ENCODE peak calls at places on chromosomes 12 and 14, in five cellular contexts. One of them, this sample, is unnamed.

GRCh38 chr14:55339770-55340169 is 68.5 kb downstream of the FBXO34 start:
- DNase-seq in IMR-90: peak
- DNase-seq in activated CD8-positive, alpha-beta T cell treated with anti-CD3 and anti-CD28 coated beads for 36 hours: peak
- DNase-seq in body of pancreas: no peak
- DNase-seq in fibroblast of the conjunctiva: no peak
- DNase-seq in this sample: no peak

GRCh38 chr12:3743803-3744202 is 9.1 kb downstream of the CRACR2A start:
- DNase-seq in activated CD8-positive, alpha-beta T cell treated with anti-CD3 and anti-CD28 coated beads for 36 hours: peak
- DNase-seq in IMR-90: no peak
- DNase-seq in body of pancreas: no peak
- DNase-seq in fibroblast of the conjunctiva: no peak
- DNase-seq in this sample: peak

GRCh38 chr12:58882796-58883195 is 37.5 kb downstream of the LRIG3 start:
- DNase-seq in IMR-90: no peak
- DNase-seq in fibroblast of the conjunctiva: no peak
- DNase-seq in activated CD8-positive, alpha-beta T cell treated with anti-CD3 and anti-CD28 coated beads for 36 hours: no peak
- DNase-seq in body of pancreas: no peak
- DNase-seq in this sample: no peak

GRCh38 chr12:94460594-94460959 is 910 bp upstream of the CEP83 start:
- DNase-seq in fibroblast of the conjunctiva: no peak
- DNase-seq in activated CD8-positive, alpha-beta T cell treated with anti-CD3 and anti-CD28 coated beads for 36 hours: no peak
- DNase-seq in body of pancreas: no peak
- DNase-seq in IMR-90: no peak
- DNase-seq in this sample: no peak

GRCh38 chr12:46914336-46914735 is 88.5 kb upstream of the SLC38A4 start:
- DNase-seq in body of pancreas: no peak
- DNase-seq in IMR-90: no peak
- DNase-seq in fibroblast of the conjunctiva: no peak
- DNase-seq in activated CD8-positive, alpha-beta T cell treated with anti-CD3 and anti-CD28 coated beads for 36 hours: no peak
- DNase-seq in this sample: no peak

GRCh38 chr14:36944307-36945010 is 227.9 kb downstream of the SLC25A21 start:
- DNase-seq in fibroblast of the conjunctiva: no peak
- DNase-seq in IMR-90: peak
- DNase-seq in body of pancreas: no peak
- DNase-seq in activated CD8-positive, alpha-beta T cell treated with anti-CD3 and anti-CD28 coated beads for 36 hours: no peak
- DNase-seq in this sample: peak

GRCh38 chr14:26811756-26812305 is 214.0 kb upstream of the NOVA1 start:
- DNase-seq in body of pancreas: no peak
- DNase-seq in IMR-90: no peak
- DNase-seq in fibroblast of the conjunctiva: peak
- DNase-seq in activated CD8-positive, alpha-beta T cell treated with anti-CD3 and anti-CD28 coated beads for 36 hours: no peak
- DNase-seq in this sample: no peak

GRCh38 chr14:22388669-22389625 is 200.1 kb downstream of the DAD1 start:
- DNase-seq in fibroblast of the conjunctiva: no peak
- DNase-seq in body of pancreas: no peak
- DNase-seq in IMR-90: peak
- DNase-seq in activated CD8-positive, alpha-beta T cell treated with anti-CD3 and anti-CD28 coated beads for 36 hours: no peak
- DNase-seq in this sample: peak

GRCh38 chr12:57031228-57031670 is 14.9 kb upstream of the TAC3 start:
- DNase-seq in fibroblast of the conjunctiva: no peak
- DNase-seq in activated CD8-positive, alpha-beta T cell treated with anti-CD3 and anti-CD28 coated beads for 36 hours: peak
- DNase-seq in IMR-90: no peak
- DNase-seq in body of pancreas: no peak
- DNase-seq in this sample: no peak

GRCh38 chr12:54206807-54207206 is 18.0 kb upstream of the SMUG1 start:
- DNase-seq in IMR-90: no peak
- DNase-seq in activated CD8-positive, alpha-beta T cell treated with anti-CD3 and anti-CD28 coated beads for 36 hours: no peak
- DNase-seq in fibroblast of the conjunctiva: no peak
- DNase-seq in body of pancreas: no peak
- DNase-seq in this sample: no peak

GRCh38 chr14:105951399-105951798 is 425.0 kb downstream of the TMEM121 start:
- DNase-seq in fibroblast of the conjunctiva: no peak
- DNase-seq in IMR-90: no peak
- DNase-seq in body of pancreas: no peak
- DNase-seq in activated CD8-positive, alpha-beta T cell treated with anti-CD3 and anti-CD28 coated beads for 36 hours: no peak
- DNase-seq in this sample: no peak

GRCh38 chr14:99755629-99756603 is 37.3 kb upstream of the EML1 start:
- DNase-seq in body of pancreas: peak
- DNase-seq in IMR-90: peak
- DNase-seq in activated CD8-positive, alpha-beta T cell treated with anti-CD3 and anti-CD28 coated beads for 36 hours: no peak
- DNase-seq in fibroblast of the conjunctiva: peak
- DNase-seq in this sample: peak

GRCh38 chr12:75844985-75845384 is 186.6 kb downstream of the PHLDA1 start:
- DNase-seq in activated CD8-positive, alpha-beta T cell treated with anti-CD3 and anti-CD28 coated beads for 36 hours: no peak
- DNase-seq in body of pancreas: no peak
- DNase-seq in IMR-90: no peak
- DNase-seq in fibroblast of the conjunctiva: no peak
- DNase-seq in this sample: no peak

GRCh38 chr12:131895640-131896079 is 1.2 kb downstream of the ULK1 start:
- DNase-seq in activated CD8-positive, alpha-beta T cell treated with anti-CD3 and anti-CD28 coated beads for 36 hours: peak
- DNase-seq in IMR-90: no peak
- DNase-seq in fibroblast of the conjunctiva: no peak
- DNase-seq in body of pancreas: peak
- DNase-seq in this sample: no peak